ENCODE peak calls at places on chromosomes 7 and 10, in four cellular contexts. G is GM12878, N is tibial nerve, B is HFF-Myc. E is an unnamed sample.

GRCh38 chr7:98303906-98304305 is 22.4 kb downstream of the BRI3 start:
- DNase-seq in G (no peak), N (no peak), B (no peak), E (no peak)

GRCh38 chr7:116354546-116355422 is 144.4 kb downstream of the TES start:
- DNase-seq in G (no peak), N (no peak), B (peak; percentile 97), E (peak; percentile 53)

GRCh38 chr7:158350166-158350900 is 237.3 kb downstream of the PTPRN2 start:
- DNase-seq in G (no peak), N (no peak), B (no peak), E (no peak)

GRCh38 chr10:73359492-73359891 is 828 bp upstream of the CFAP70 start:
- DNase-seq in G (no peak), N (no peak), B (no peak), E (no peak)

GRCh38 chr7:123770378-123770777 is 21.6 kb upstream of the WASL start:
- DNase-seq in G (no peak), N (no peak), B (no peak), E (peak; percentile 57)

GRCh38 chr7:16460789-16461465 is 4.6 kb downstream of the SOSTDC1 start:
- DNase-seq in G (no peak), N (no peak), B (no peak), E (no peak)

GRCh38 chr7:16594061-16594460 is 51.5 kb downstream of the ANKMY2 start:
- DNase-seq in G (no peak), N (no peak), B (no peak), E (no peak)

GRCh38 chr10:88989824-88990527 is 622 bp upstream of the FAS start:
- DNase-seq in G (no peak), N (no peak), B (no peak), E (no peak)

GRCh38 chr10:661891-662605 is 27.4 kb downstream of the DIP2C start:
- DNase-seq in G (no peak), N (no peak), B (no peak), E (no peak)

GRCh38 chr7:17408245-17408903 is 109.9 kb downstream of the AHR start:
- DNase-seq in G (no peak), N (peak; percentile 45), B (peak; percentile 75), E (peak; percentile 45)

GRCh38 chr7:80498481-80499349 is 13.1 kb downstream of the GNAT3 start:
- DNase-seq in G (no peak), N (no peak), B (no peak), E (no peak)

GRCh38 chr10:49369216-49370162 is 26.4 kb downstream of the DRGX start:
- DNase-seq in G (no peak), N (no peak), B (no peak), E (no peak)

GRCh38 chr7:36639826-36640225 is 84.5 kb downstream of the AOAH start:
- DNase-seq in G (no peak), N (no peak), B (no peak), E (no peak)

GRCh38 chr7:65381742-65382141 is 8.1 kb downstream of the ZNF92 start:
- DNase-seq in G (no peak), N (no peak), B (no peak), E (no peak)

GRCh38 chr10:80191589-80192270 is 13.6 kb downstream of the ANXA11 start:
- DNase-seq in G (no peak), N (no peak), B (no peak), E (no peak)

GRCh38 chr7:11319491-11320274 is 346.0 kb downstream of the PHF14 start:
- DNase-seq in G (no peak), N (no peak), B (no peak), E (peak; percentile 19)

GRCh38 chr10:63166742-63167258 is 33.7 kb downstream of the NRBF2 start:
- DNase-seq in G (peak; percentile 33), N (no peak), B (peak; percentile 46), E (no peak)

GRCh38 chr10:58017719-58018367 is 249.9 kb downstream of the IPMK start:
- DNase-seq in G (no peak), N (no peak), B (peak; percentile 71), E (peak; percentile 25)

GRCh38 chr7:88306590-88307048 is at the start of gene STEAP4:
- DNase-seq in G (no peak), N (peak; percentile 72), B (no peak), E (no peak)

GRCh38 chr7:157358041-157358752 is 21.4 kb downstream of the DNAJB6 start:
- DNase-seq in G (no peak), N (no peak), B (no peak), E (no peak)

E was measured in H54.